ENCODE peak calls at places on chromosomes 1 and 21, in six cellular contexts. O, L, F, Z, D and N are unnamed samples.

GRCh38 chr1:205024679-205025078 is 18.3 kb upstream of the CNTN2 start:
- DNase-seq in D (no peak), O (no peak), F (no peak), L (no peak), Z (no peak), N (no peak)

GRCh38 chr1:210397252-210397651 is 68.5 kb downstream of the HHAT start:
- DNase-seq in D (no peak), O (no peak), Z (no peak), F (no peak), L (no peak), N (no peak)

GRCh38 chr1:11541956-11542355 is 63.0 kb downstream of the DISP3 start:
- DNase-seq in L (no peak), O (no peak), D (no peak), F (no peak), Z (no peak), N (peak; percentile 64)

GRCh38 chr1:46479744-46480350 is 9.8 kb upstream of the DMBX1 start:
- DNase-seq in F (no peak), L (no peak), D (no peak), Z (no peak), O (peak; percentile 24), N (peak; percentile 41)

GRCh38 chr1:153348511-153349362 is at the start of gene PGLYRP4:
- DNase-seq in D (no peak), O (no peak), Z (no peak), F (peak; percentile 57), L (no peak), N (no peak)

GRCh38 chr1:2179283-2180013 is 15.1 kb downstream of the FAAP20 start:
- DNase-seq in O (no peak), Z (no peak), F (no peak), D (no peak), L (no peak), N (peak; percentile 66)

GRCh38 chr1:151370211-151370911 is 2.1 kb downstream of the SELENBP1 start:
- DNase-seq in Z (peak; percentile 51), L (peak; percentile 63), O (no peak), F (no peak), D (no peak), N (peak; percentile 63)

GRCh38 chr1:156486421-156487344 is 13.9 kb downstream of the MEF2D start:
- DNase-seq in D (no peak), L (no peak), F (no peak), Z (no peak), O (no peak), N (no peak)

GRCh38 chr1:9289724-9290493 is 2.8 kb upstream of the SPSB1 start:
- DNase-seq in D (peak; percentile 91), L (no peak), F (no peak), Z (peak; percentile 60), O (peak; percentile 82), N (no peak)

GRCh38 chr1:224085421-224086108 is 28.3 kb upstream of the FBXO28 start:
- DNase-seq in F (no peak), L (no peak), O (no peak), D (no peak), Z (no peak), N (no peak)

GRCh38 chr1:20726932-20727745 is 5.4 kb downstream of the SH2D5 start:
- DNase-seq in F (no peak), Z (no peak), L (no peak), O (no peak), D (peak; percentile 54), N (no peak)

GRCh38 chr1:67883069-67883468 is 49.8 kb upstream of the GNG12 start:
- DNase-seq in L (no peak), O (no peak), Z (no peak), F (no peak), D (no peak), N (no peak)

GRCh38 chr1:67888707-67889106 is 55.4 kb upstream of the GNG12 start:
- DNase-seq in F (no peak), Z (no peak), L (no peak), D (no peak), O (no peak), N (no peak)

GRCh38 chr1:91816055-91816454 is 69.9 kb downstream of the TGFBR3 start:
- DNase-seq in D (no peak), F (no peak), O (no peak), L (no peak), Z (no peak), N (no peak)

GRCh38 chr1:115828101-115829022 is 12.6 kb downstream of the NHLH2 start:
- DNase-seq in F (no peak), L (no peak), D (no peak), O (peak; percentile 46), Z (no peak), N (peak; percentile 76)

GRCh38 chr1:1173061-1173792 is 453 bp upstream of the TTLL10 start:
- DNase-seq in O (peak; percentile 42), F (no peak), L (no peak), Z (no peak), D (no peak), N (peak; percentile 41)

GRCh38 chr21:41362605-41363369 is 960 bp downstream of the MX2 start:
- DNase-seq in Z (no peak), F (no peak), D (peak; percentile 59), L (no peak), O (no peak), N (peak; percentile 47)
- H3K4me3 ChIP-seq in Z (no peak overlapping the region), F (no peak overlapping the region), D (no peak overlapping the region), L (peak overlapping the region; percentile 46), O (no peak overlapping the region), N (peak overlapping the region; percentile 49)

GRCh38 chr1:40092241-40092640 is 4.8 kb downstream of the PPT1 start:
- DNase-seq in F (no peak), Z (no peak), L (no peak), O (no peak), D (no peak), N (no peak)

GRCh38 chr1:40094481-40095110 is 2.5 kb downstream of the PPT1 start:
- DNase-seq in D (no peak), L (no peak), F (no peak), O (no peak), Z (no peak), N (no peak)

GRCh38 chr1:40096646-40096976 is 441 bp downstream of the PPT1 start:
- DNase-seq in L (no peak), D (no peak), O (no peak), Z (no peak), F (no peak), N (no peak)

GRCh38 chr1:40092811-40093617 is 4.0 kb downstream of the PPT1 start:
- DNase-seq in D (no peak), L (no peak), O (no peak), Z (no peak), F (no peak), N (no peak)

GRCh38 chr1:40090652-40091355 is 6.2 kb downstream of the PPT1 start:
- DNase-seq in D (no peak), L (no peak), F (no peak), O (no peak), Z (no peak), N (no peak)
- H3K36me3 ChIP-seq in D (peaks cover 45% of the 10 kb centered on the region), L (peaks cover 63% of the 10 kb centered on the region), F (no peaks in the 10 kb centered on the region), O (no peaks in the 10 kb centered on the region), Z (peaks cover 22% of the 10 kb centered on the region), N (peaks cover 50% of the 10 kb centered on the region)

DNA sequence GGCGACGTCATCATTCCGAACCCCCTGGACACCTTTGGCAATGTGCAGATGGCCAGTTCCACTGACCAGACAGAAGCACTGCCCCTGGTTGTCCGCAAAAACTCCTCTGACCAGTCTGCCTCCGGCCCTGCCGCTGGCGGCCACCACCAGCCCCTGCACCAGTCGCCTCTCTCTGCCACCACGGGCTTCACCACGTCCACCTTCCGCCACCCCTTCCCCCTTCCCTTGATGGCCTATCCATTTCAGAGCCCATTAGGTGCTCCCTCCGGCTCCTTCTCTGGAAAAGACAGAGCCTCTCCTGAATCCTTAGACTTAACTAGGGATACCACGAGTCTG is 10.0 kb downstream of the PROX1 start:
- DNase-seq in O (no peak), F (no peak), Z (no peak), L (no peak), D (no peak), N (no peak)
- H3K27ac ChIP-seq in O (no peak overlapping the region), F (peak overlapping the region; percentile 12), Z (no peak overlapping the region), L (peak overlapping the region; percentile 60), D (no peak overlapping the region), N (no peak overlapping the region)

GRCh38 chr21:25562660-25563059 is 44.6 kb downstream of the MRPL39 start:
- DNase-seq in Z (no peak), O (no peak), L (no peak), D (no peak), F (no peak), N (no peak)
- H3K4me3 ChIP-seq in Z (no peak overlapping the region), O (peak overlapping the region; percentile 64), L (peak overlapping the region; percentile 49), D (peak overlapping the region; percentile 65), F (no peak overlapping the region), N (peak overlapping the region; percentile 54)

GRCh38 chr1:203045336-203045735 is 19.0 kb downstream of the PPFIA4 start:
- DNase-seq in Z (no peak), D (no peak), O (no peak), L (no peak), F (no peak), N (no peak)
- H3K36me3 ChIP-seq in Z (no peaks in the 10 kb centered on the region), D (peaks cover 20% of the 10 kb centered on the region), O (no peaks in the 10 kb centered on the region), L (peaks cover 26% of the 10 kb centered on the region), F (no peaks in the 10 kb centered on the region), N (no peaks in the 10 kb centered on the region)

DNA sequence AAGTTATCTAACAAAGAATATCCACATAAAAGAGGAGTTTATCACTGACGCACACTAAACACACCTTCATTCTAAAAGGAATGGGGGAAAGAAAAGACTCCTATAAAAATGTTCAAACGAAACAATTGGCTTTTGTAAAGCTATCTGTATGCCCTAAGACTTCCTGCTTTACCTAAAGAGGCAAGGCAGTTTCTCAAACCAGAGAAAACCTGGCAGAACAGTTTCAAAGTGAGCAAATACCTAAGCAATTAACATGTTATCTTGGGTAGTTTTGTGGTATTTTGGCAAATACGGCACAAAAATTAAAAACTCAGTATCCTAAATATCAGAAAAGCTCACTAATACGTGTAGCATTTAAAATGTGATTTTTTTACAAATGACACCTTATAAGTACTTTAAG is 1.9 kb downstream of the PUM1 start:
- DNase-seq in L (no peak), O (no peak), F (peak; percentile 25), Z (no peak), D (no peak), N (no peak)
- H3K27ac ChIP-seq in L (peak overlapping the region; percentile 91), O (no peak overlapping the region), F (no peak overlapping the region), Z (no peak overlapping the region), D (peak overlapping the region; percentile 78), N (peak overlapping the region; percentile 91)

GRCh38 chr1:12580054-12580887 is 37.7 kb downstream of the DHRS3 start:
- DNase-seq in D (no peak), O (peak; percentile 74), F (no peak), Z (no peak), L (no peak), N (no peak)

GRCh38 chr1:12578860-12579422 is 39.1 kb downstream of the DHRS3 start:
- DNase-seq in O (no peak), D (no peak), L (no peak), Z (no peak), F (no peak), N (no peak)

GRCh38 chr1:12583484-12583883 is 34.5 kb downstream of the DHRS3 start:
- DNase-seq in L (no peak), D (no peak), Z (no peak), O (no peak), F (no peak), N (no peak)

GRCh38 chr1:12582649-12583048 is 35.4 kb downstream of the DHRS3 start:
- DNase-seq in L (no peak), F (no peak), O (no peak), Z (no peak), D (no peak), N (no peak)

DNA sequence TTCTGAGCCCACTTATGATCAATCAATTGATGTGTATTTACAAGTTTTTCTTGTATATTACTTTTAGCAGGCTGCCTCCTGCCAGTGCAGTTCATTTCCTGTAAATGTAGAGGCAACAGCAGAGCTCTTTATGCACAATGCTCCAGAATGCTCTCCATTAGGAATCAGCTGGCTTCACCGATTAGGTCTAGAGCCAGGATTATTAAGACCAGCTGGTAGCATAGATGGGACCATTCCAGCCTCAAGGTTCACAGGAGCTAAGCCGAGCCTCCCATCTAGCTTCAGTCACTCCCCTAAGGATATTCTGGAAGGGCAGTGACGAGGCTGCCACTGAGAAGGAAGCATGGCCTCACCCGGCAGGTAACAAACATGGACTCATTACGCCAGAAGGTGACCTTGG is 36.8 kb downstream of the DHRS3 start:
- DNase-seq in F (no peak), Z (no peak), O (peak; percentile 35), D (no peak), L (no peak), N (no peak)
- H3K4me3 ChIP-seq in F (no peak overlapping the region), Z (no peak overlapping the region), O (no peak overlapping the region), D (no peak overlapping the region), L (no peak overlapping the region), N (no peak overlapping the region)